ENCODE peak calls at places on chromosomes 2 and 18, in ten cellular contexts. J is ascending aorta, U is GM23248, F is PC-9, Y is fibroblast of lung, K is colonic mucosa, C is body of pancreas, I is left ventricle myocardium inferior, D is IMR-90, G is upper lobe of right lung. Q is an unnamed sample.

GRCh38 chr2:102418421-102418961 is 4.5 kb upstream of the IL18RAP start:
- DNase-seq in U (peak; percentile 6), Y (no peak), K (no peak), I (no peak), C (no peak), F (no peak), J (no peak), D (peak; percentile 19), G (no peak), Q (no peak)

GRCh38 chr18:70280007-70280925 is 8.6 kb upstream of the SOCS6 start:
- DNase-seq in U (peak; percentile 40), K (peak; percentile 45), F (peak; percentile 76), I (no peak), Y (no peak), D (peak; percentile 55), J (no peak), G (no peak), C (peak; percentile 65), Q (no peak)

GRCh38 chr2:136119717-136120675 is 2.0 kb upstream of the CXCR4 start:
- DNase-seq in Y (no peak), U (no peak), D (no peak), J (no peak), G (no peak), C (no peak), F (no peak), K (no peak), I (no peak), Q (no peak)

GRCh38 chr2:81324046-81324445 is 1019.5 kb upstream of the LRRTM1 start:
- DNase-seq in D (no peak), U (no peak), F (no peak), G (no peak), I (no peak), J (no peak), C (no peak), K (no peak), Y (peak; percentile 25), Q (no peak)

GRCh38 chr2:237440819-237441281 is 26.9 kb upstream of the COL6A3 start:
- DNase-seq in C (no peak), F (no peak), U (peak; percentile 64), I (no peak), Y (peak; percentile 41), K (no peak), G (no peak), D (peak; percentile 40), J (no peak), Q (no peak)

GRCh38 chr2:51624995-51625394 is 593.1 kb upstream of the NRXN1 start:
- DNase-seq in U (peak; percentile 26), G (no peak), D (peak; percentile 73), Y (peak; percentile 11), C (no peak), J (no peak), I (no peak), F (no peak), K (no peak), Q (no peak)

GRCh38 chr2:173545364-173545734 is 190.7 kb downstream of the CDCA7 start:
- DNase-seq in I (no peak), J (peak; percentile 68), U (no peak), K (peak; percentile 40), D (peak; percentile 2), Y (no peak), F (no peak), C (peak; percentile 27), G (no peak), Q (no peak)

GRCh38 chr2:3483227-3483985 is 35.9 kb downstream of the ADI1 start:
- DNase-seq in F (peak; percentile 31), J (no peak), Y (peak; percentile 91), I (peak; percentile 83), G (peak; percentile 90), K (no peak), D (peak; percentile 58), C (peak; percentile 54), U (no peak), Q (peak; percentile 87)

GRCh38 chr2:42810971-42811865 is 18.8 kb upstream of the HAAO start:
- DNase-seq in C (peak; percentile 47), I (peak; percentile 52), K (peak; percentile 54), F (no peak), G (peak; percentile 75), U (peak; percentile 65), Y (peak; percentile 70), J (peak; percentile 85), D (peak; percentile 35), Q (peak; percentile 83)

GRCh38 chr2:77800410-77800809 is 278.2 kb upstream of the LRRTM4 start:
- DNase-seq in F (no peak), I (no peak), C (no peak), Y (no peak), K (no peak), U (no peak), G (no peak), J (no peak), D (no peak), Q (no peak)

GRCh38 chr18:58438161-58438983 is 190.5 kb downstream of the ALPK2 start:
- DNase-seq in K (no peak), D (peak; percentile 41), I (no peak), U (peak; percentile 60), G (no peak), C (no peak), J (no peak), F (no peak), Y (peak; percentile 61), Q (no peak)

GRCh38 chr18:2444201-2444875 is 127.0 kb downstream of the METTL4 start:
- DNase-seq in G (no peak), J (no peak), C (no peak), D (no peak), Y (no peak), U (no peak), F (no peak), K (no peak), I (no peak), Q (no peak)

GRCh38 chr2:161564906-161565305 is 59.3 kb upstream of the SLC4A10 start:
- DNase-seq in G (no peak), J (no peak), I (no peak), U (no peak), K (no peak), C (no peak), F (no peak), D (no peak), Y (no peak), Q (no peak)

GRCh38 chr18:48711651-48712486 is 173.0 kb downstream of the CTIF start:
- DNase-seq in F (no peak), I (no peak), U (peak; percentile 66), Y (peak; percentile 63), K (peak; percentile 19), J (no peak), C (peak; percentile 12), G (no peak), D (peak; percentile 49), Q (no peak)

GRCh38 chr2:195677884-195678283 is 20.9 kb downstream of the SLC39A10 start:
- DNase-seq in U (no peak), K (no peak), J (no peak), D (no peak), F (no peak), G (no peak), C (no peak), Y (no peak), I (no peak), Q (no peak)

GRCh38 chr2:210577263-210578071 is 21.1 kb downstream of the CPS1 start:
- DNase-seq in K (no peak), I (no peak), J (no peak), G (no peak), C (peak; percentile 2), Y (peak; percentile 67), U (peak; percentile 70), D (peak; percentile 59), F (no peak), Q (no peak)

GRCh38 chr2:206442516-206442853 is 847 bp upstream of the ADAM23 start:
- DNase-seq in I (no peak), D (no peak), Y (no peak), G (no peak), J (no peak), K (no peak), F (no peak), C (no peak), U (no peak), Q (no peak)

GRCh38 chr2:141381946-141382345 is 748.9 kb downstream of the LRP1B start:
- DNase-seq in K (no peak), F (no peak), J (no peak), U (no peak), I (no peak), D (no peak), Y (no peak), C (no peak), G (no peak), Q (no peak)
- H3K9me3 ChIP-seq in K (no peaks in the 10 kb centered on the region), F (no peaks in the 10 kb centered on the region), J (no peaks in the 10 kb centered on the region), U (no peaks in the 10 kb centered on the region), I (peaks cover 16% of the 10 kb centered on the region), D (no peaks in the 10 kb centered on the region), Y (no peaks in the 10 kb centered on the region), C (no peaks in the 10 kb centered on the region), G (no peaks in the 10 kb centered on the region), Q (no peaks in the 10 kb centered on the region)

GRCh38 chr2:215830313-215830712 is 183.0 kb downstream of the MREG start:
- DNase-seq in F (no peak), J (peak; percentile 86), D (peak; percentile 67), C (peak; percentile 12), G (no peak), U (peak; percentile 93), I (peak; percentile 24), Y (peak; percentile 96), K (peak; percentile 56), Q (peak; percentile 51)
- H3K4me1 ChIP-seq in F (peaks cover 57% of the 10 kb centered on the region), J (peaks cover 8% of the 10 kb centered on the region), D (peaks cover 13% of the 10 kb centered on the region), C (peaks cover 8% of the 10 kb centered on the region), G (peaks cover 8% of the 10 kb centered on the region), U (peaks cover 75% of the 10 kb centered on the region), I (peaks cover 25% of the 10 kb centered on the region), Y (peaks cover 6% of the 10 kb centered on the region), K (no peaks in the 10 kb centered on the region), Q (peaks cover 10% of the 10 kb centered on the region)

GRCh38 chr2:239318790-239319189 is 82.0 kb downstream of the HDAC4 start:
- DNase-seq in G (no peak), D (peak; percentile 20), U (peak; percentile 55), Y (peak; percentile 14), J (peak; percentile 45), C (no peak), I (no peak), K (peak; percentile 16), F (no peak), Q (no peak)

GRCh38 chr2:239316562-239317465 is 84.0 kb downstream of the HDAC4 start:
- DNase-seq in U (peak; percentile 83), G (no peak), K (peak; percentile 23), Y (peak; percentile 71), J (peak; percentile 79), I (peak; percentile 80), F (no peak), C (peak; percentile 60), D (peak; percentile 41), Q (peak; percentile 12)

GRCh38 chr2:239319261-239319661 is 81.6 kb downstream of the HDAC4 start:
- DNase-seq in K (peak; percentile 51), G (no peak), I (peak; percentile 30), U (peak; percentile 41), F (no peak), D (peak; percentile 18), Y (peak; percentile 60), J (peak; percentile 66), C (peak; percentile 44), Q (no peak)

GRCh38 chr2:239315308-239315707 is 85.5 kb downstream of the HDAC4 start:
- DNase-seq in J (peak; percentile 22), C (no peak), I (no peak), D (no peak), F (no peak), K (no peak), U (no peak), Y (no peak), G (no peak), Q (no peak)

GRCh38 chr2:239318091-239318725 is 82.6 kb downstream of the HDAC4 start:
- DNase-seq in C (no peak), U (no peak), Y (no peak), D (no peak), F (no peak), K (peak; percentile 12), G (no peak), I (no peak), J (peak; percentile 38), Q (no peak)
- H3K9me3 ChIP-seq in C (no peaks in the 10 kb centered on the region), U (no peaks in the 10 kb centered on the region), Y (no peaks in the 10 kb centered on the region), D (peaks cover 2% of the 10 kb centered on the region), F (no peaks in the 10 kb centered on the region), K (no peaks in the 10 kb centered on the region), G (no peaks in the 10 kb centered on the region), I (no peaks in the 10 kb centered on the region), J (no peaks in the 10 kb centered on the region), Q (no peaks in the 10 kb centered on the region)

GRCh38 chr2:235358981-235359471 is 134.8 kb upstream of the AGAP1 start:
- DNase-seq in U (peak; percentile 67), Y (no peak), C (no peak), G (no peak), I (no peak), K (no peak), J (no peak), F (peak; percentile 96), D (peak; percentile 10), Q (no peak)
- H3K4me1 ChIP-seq in U (peaks cover 10% of the 10 kb centered on the region), Y (no peaks in the 10 kb centered on the region), C (no peaks in the 10 kb centered on the region), G (no peaks in the 10 kb centered on the region), I (no peaks in the 10 kb centered on the region), K (no peaks in the 10 kb centered on the region), J (no peaks in the 10 kb centered on the region), F (peaks cover 28% of the 10 kb centered on the region), D (no peaks in the 10 kb centered on the region), Q (no peaks in the 10 kb centered on the region)